ENCODE peak calls at places on chromosomes 13 and 19, in five cellular contexts. One of them, this sample, is unnamed.

GRCh38 chr13:100140441-100140840 is 51.5 kb downstream of the PCCA start:
- DNase-seq in K562: no peak
- DNase-seq in GM12878: no peak
- DNase-seq in H1: no peak
- DNase-seq in HepG2: no peak
- DNase-seq in this sample: no peak

GRCh38 chr19:43439183-43440063 is 24.7 kb downstream of the TEX101 start:
- DNase-seq in K562: no peak
- DNase-seq in GM12878: no peak
- DNase-seq in H1: no peak
- DNase-seq in HepG2: peak
- DNase-seq in this sample: peak

GRCh38 chr13:41588899-41589298 is 131.5 kb downstream of the RGCC start:
- DNase-seq in K562: peak
- DNase-seq in GM12878: no peak
- DNase-seq in H1: no peak
- DNase-seq in HepG2: peak
- DNase-seq in this sample: peak

GRCh38 chr13:101354895-101355294 is 61.4 kb downstream of the NALCN start:
- DNase-seq in K562: no peak
- DNase-seq in GM12878: no peak
- DNase-seq in H1: no peak
- DNase-seq in HepG2: no peak
- DNase-seq in this sample: no peak

GRCh38 chr19:43674630-43674982 is 4.6 kb upstream of the PLAUR start:
- DNase-seq in K562: no peak
- DNase-seq in GM12878: no peak
- DNase-seq in H1: no peak
- DNase-seq in HepG2: no peak
- DNase-seq in this sample: no peak

GRCh38 chr19:18157465-18158063 is 4.6 kb downstream of the PIK3R2 start:
- DNase-seq in K562: no peak
- DNase-seq in GM12878: no peak
- DNase-seq in H1: peak
- DNase-seq in HepG2: no peak
- DNase-seq in this sample: no peak

GRCh38 chr13:73268306-73268705 is 209.5 kb downstream of the KLF5 start:
- DNase-seq in K562: no peak
- DNase-seq in GM12878: no peak
- DNase-seq in H1: no peak
- DNase-seq in HepG2: no peak
- DNase-seq in this sample: no peak

GRCh38 chr19:17548145-17548544 is 7.3 kb upstream of the COLGALT1 start:
- DNase-seq in K562: no peak
- DNase-seq in GM12878: no peak
- DNase-seq in H1: no peak
- DNase-seq in HepG2: no peak
- DNase-seq in this sample: no peak

GRCh38 chr13:113663934-113664333 is 3.1 kb upstream of the GRK1 start:
- DNase-seq in K562: no peak
- DNase-seq in GM12878: no peak
- DNase-seq in H1: no peak
- DNase-seq in HepG2: no peak
- DNase-seq in this sample: no peak

GRCh38 chr19:35085947-35086346 is 29.7 kb upstream of the FXYD3 start:
- DNase-seq in K562: no peak
- DNase-seq in GM12878: peak
- DNase-seq in H1: no peak
- DNase-seq in HepG2: no peak
- DNase-seq in this sample: no peak

GRCh38 chr13:113305208-113305607 is 8.2 kb downstream of the LAMP1 start:
- DNase-seq in K562: no peak
- DNase-seq in GM12878: no peak
- DNase-seq in H1: no peak
- DNase-seq in HepG2: no peak
- DNase-seq in this sample: no peak

GRCh38 chr19:58572818-58573657 is at the start of gene MZF1:
- DNase-seq in K562: peak
- DNase-seq in GM12878: peak
- DNase-seq in H1: peak
- DNase-seq in HepG2: peak
- DNase-seq in this sample: peak

GRCh38 chr13:97191615-97192014 is 30.5 kb upstream of the MBNL2 start:
- DNase-seq in K562: no peak
- DNase-seq in GM12878: no peak
- DNase-seq in H1: no peak
- DNase-seq in HepG2: no peak
- DNase-seq in this sample: no peak

GRCh38 chr19:3336680-3337523 is 29.5 kb upstream of the NFIC start:
- DNase-seq in K562: no peak
- DNase-seq in GM12878: no peak
- DNase-seq in H1: no peak
- DNase-seq in HepG2: peak
- DNase-seq in this sample: peak

GRCh38 chr19:3359850-3360493 is 6.4 kb upstream of the NFIC start:
- DNase-seq in K562: peak
- DNase-seq in GM12878: no peak
- DNase-seq in H1: no peak
- DNase-seq in HepG2: no peak
- DNase-seq in this sample: no peak

GRCh38 chr13:110380359-110381028 is 73.4 kb downstream of the COL4A2 start:
- DNase-seq in K562: no peak
- DNase-seq in GM12878: no peak
- DNase-seq in H1: no peak
- DNase-seq in HepG2: no peak
- DNase-seq in this sample: peak

GRCh38 chr19:1850809-1851544 is 2.7 kb upstream of the REXO1 start:
- DNase-seq in K562: no peak
- DNase-seq in GM12878: no peak
- DNase-seq in H1: no peak
- DNase-seq in HepG2: no peak
- DNase-seq in this sample: no peak

GRCh38 chr13:111994578-111994977 is 72.4 kb upstream of the SOX1 start:
- DNase-seq in K562: no peak
- DNase-seq in GM12878: no peak
- DNase-seq in H1: no peak
- DNase-seq in HepG2: no peak
- DNase-seq in this sample: no peak

GRCh38 chr19:45769821-45770191 is 754 bp upstream of the SIX5 start:
- DNase-seq in K562: no peak
- DNase-seq in GM12878: no peak
- DNase-seq in H1: peak
- DNase-seq in HepG2: no peak
- DNase-seq in this sample: peak

GRCh38 chr19:9128171-9128570 is 1.4 kb upstream of the OR7G3 start:
- DNase-seq in K562: no peak
- DNase-seq in GM12878: no peak
- DNase-seq in H1: no peak
- DNase-seq in HepG2: no peak
- DNase-seq in this sample: peak

GRCh38 chr13:109840201-109840892 is 54.0 kb upstream of the IRS2 start:
- DNase-seq in K562: no peak
- DNase-seq in GM12878: no peak
- DNase-seq in H1: no peak
- DNase-seq in HepG2: no peak
- DNase-seq in this sample: no peak

GRCh38 chr13:98443329-98443728 is 133.6 kb downstream of the STK24 start:
- DNase-seq in K562: no peak
- DNase-seq in GM12878: no peak
- DNase-seq in H1: no peak
- DNase-seq in HepG2: no peak
- DNase-seq in this sample: no peak

GRCh38 chr19:2613507-2614295 is 88.8 kb downstream of the GNG7 start:
- DNase-seq in K562: peak
- DNase-seq in GM12878: no peak
- DNase-seq in H1: peak
- DNase-seq in HepG2: no peak
- DNase-seq in this sample: peak

GRCh38 chr19:14440049-14440448 is 6.9 kb downstream of the PKN1 start:
- DNase-seq in K562: peak
- DNase-seq in GM12878: peak
- DNase-seq in H1: no peak
- DNase-seq in HepG2: no peak
- DNase-seq in this sample: no peak

GRCh38 chr19:16327911-16328823 is 3.5 kb downstream of the KLF2 start:
- DNase-seq in K562: no peak
- DNase-seq in GM12878: no peak
- DNase-seq in H1: no peak
- DNase-seq in HepG2: no peak
- DNase-seq in this sample: peak

GRCh38 chr19:18349524-18350128 is 9.2 kb downstream of the PGPEP1 start:
- DNase-seq in K562: peak
- DNase-seq in GM12878: no peak
- DNase-seq in H1: peak
- DNase-seq in HepG2: peak
- DNase-seq in this sample: peak

GRCh38 chr19:57161985-57162544 is 5.2 kb downstream of the DUXA start:
- DNase-seq in K562: no peak
- DNase-seq in GM12878: no peak
- DNase-seq in H1: no peak
- DNase-seq in HepG2: no peak
- DNase-seq in this sample: no peak

GRCh38 chr19:17687857-17688784 is at the start of gene UNC13A:
- DNase-seq in K562: peak
- DNase-seq in GM12878: no peak
- DNase-seq in H1: peak
- DNase-seq in HepG2: no peak
- DNase-seq in this sample: peak

GRCh38 chr13:112859817-112860190 is 109.2 kb upstream of the MCF2L start:
- DNase-seq in K562: no peak
- DNase-seq in GM12878: no peak
- DNase-seq in H1: no peak
- DNase-seq in HepG2: no peak
- DNase-seq in this sample: no peak

DNA sequence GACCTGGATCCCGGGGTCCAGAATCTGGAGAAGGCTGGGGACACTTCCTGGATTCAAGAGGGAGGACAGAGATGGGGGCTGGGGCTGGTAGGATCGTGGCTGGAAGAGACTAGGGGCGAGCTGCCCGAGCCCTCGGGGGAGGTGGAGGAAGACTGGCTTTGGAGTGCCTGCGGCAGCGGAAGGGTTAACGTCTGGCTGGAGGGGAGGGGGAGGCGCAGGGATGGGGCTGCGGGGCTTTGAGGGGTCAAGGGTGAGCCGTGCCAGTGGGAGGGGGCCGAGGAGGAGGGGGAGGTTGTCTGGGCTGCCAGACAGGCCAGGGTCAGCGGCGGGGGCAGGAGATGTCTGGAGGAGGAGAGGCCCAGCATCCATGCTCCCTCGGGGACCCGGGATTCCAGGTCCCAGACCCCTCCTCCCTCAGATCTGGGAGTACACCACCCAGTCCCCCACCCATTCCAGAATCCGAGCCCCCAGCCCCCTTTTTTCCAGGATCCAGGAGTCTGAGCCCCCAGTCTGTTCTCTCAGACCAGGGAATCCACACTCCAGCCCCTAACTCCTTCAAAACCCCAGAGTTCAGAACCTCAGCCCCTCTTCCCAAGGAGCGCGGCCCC is 3.3 kb upstream of the SPACA6 start:
- DNase-seq in K562: peak
- DNase-seq in GM12878: no peak
- DNase-seq in H1: peak
- DNase-seq in HepG2: no peak
- DNase-seq in this sample: peak
- TF ChIP-seq KDM1A in K562: no peak
- TF ChIP-seq KDM1A in GM12878: no peak
- TF ChIP-seq KDM1A in H1: no peak
- TF ChIP-seq KDM1A in HepG2: no peak
- TF ChIP-seq KDM1A in this sample: no peak

DNA sequence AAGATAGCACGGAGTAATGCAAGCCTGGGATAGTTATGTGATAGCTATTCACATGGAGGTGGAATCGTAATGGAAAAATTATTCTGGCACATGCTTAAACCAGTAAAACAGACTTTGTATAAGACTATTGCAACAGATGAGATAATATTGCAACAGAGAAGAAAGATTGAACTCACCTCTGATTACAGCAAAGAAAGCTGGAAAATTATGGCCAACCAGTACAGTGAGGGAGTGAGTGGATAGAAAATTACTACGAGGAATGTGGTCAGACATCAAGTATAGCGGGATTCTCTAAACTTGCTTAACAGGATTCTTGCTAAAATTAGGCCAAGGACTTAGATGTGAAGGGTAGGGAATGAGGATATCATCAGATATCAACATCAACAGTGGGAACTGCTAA is 397.6 kb upstream of the KLHL1 start:
- DNase-seq in K562: no peak
- DNase-seq in GM12878: no peak
- DNase-seq in H1: no peak
- DNase-seq in HepG2: no peak
- DNase-seq in this sample: no peak
- TF ChIP-seq KDM1A in K562: no peak
- TF ChIP-seq KDM1A in GM12878: no peak
- TF ChIP-seq KDM1A in H1: no peak
- TF ChIP-seq KDM1A in HepG2: no peak
- TF ChIP-seq KDM1A in this sample: no peak

GRCh38 chr19:49524812-49525455 is 2.9 kb upstream of the RCN3 start:
- DNase-seq in K562: no peak
- DNase-seq in GM12878: no peak
- DNase-seq in H1: no peak
- DNase-seq in HepG2: no peak
- DNase-seq in this sample: no peak

GRCh38 chr19:49533551-49534488 is 6.0 kb downstream of the RCN3 start:
- DNase-seq in K562: peak
- DNase-seq in GM12878: peak
- DNase-seq in H1: peak
- DNase-seq in HepG2: no peak
- DNase-seq in this sample: peak

GRCh38 chr19:49530708-49531107 is 2.9 kb downstream of the RCN3 start:
- DNase-seq in K562: no peak
- DNase-seq in GM12878: no peak
- DNase-seq in H1: no peak
- DNase-seq in HepG2: no peak
- DNase-seq in this sample: no peak

DNA sequence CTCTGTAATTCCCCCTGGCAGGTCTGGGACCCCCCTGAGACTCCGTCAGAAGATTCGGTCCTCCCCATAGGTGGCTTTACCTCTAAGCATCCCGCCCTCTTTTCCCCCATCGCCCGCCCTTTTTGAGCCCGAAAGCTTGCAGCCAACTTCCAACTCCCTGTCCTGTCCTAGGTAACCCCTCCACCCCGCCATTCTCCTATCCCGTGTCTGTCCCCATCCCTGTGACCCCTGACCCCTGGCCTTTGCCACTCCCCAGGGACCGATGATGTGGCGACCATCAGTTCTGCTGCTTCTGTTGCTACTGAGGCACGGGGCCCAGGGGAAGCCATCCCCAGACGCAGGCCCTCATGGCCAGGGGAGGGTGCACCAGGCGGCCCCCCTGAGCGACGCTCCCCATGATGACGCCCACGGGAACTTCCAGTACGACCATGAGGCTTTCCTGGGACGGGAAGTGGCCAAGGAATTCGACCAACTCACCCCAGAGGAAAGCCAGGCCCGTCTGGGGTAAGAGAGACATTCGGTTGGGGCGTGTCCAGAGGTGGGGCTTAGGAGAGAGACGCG is 488 bp downstream of the RCN3 start:
- DNase-seq in K562: peak
- DNase-seq in GM12878: no peak
- DNase-seq in H1: peak
- DNase-seq in HepG2: no peak
- DNase-seq in this sample: no peak
- TF ChIP-seq KDM1A in K562: no peak
- TF ChIP-seq KDM1A in GM12878: no peak
- TF ChIP-seq KDM1A in H1: no peak
- TF ChIP-seq KDM1A in HepG2: no peak
- TF ChIP-seq KDM1A in this sample: no peak

GRCh38 chr13:28173793-28174192 is 35.4 kb downstream of the PAN3 start:
- DNase-seq in K562: no peak
- DNase-seq in GM12878: no peak
- DNase-seq in H1: no peak
- DNase-seq in HepG2: no peak
- DNase-seq in this sample: no peak
- TF ChIP-seq KDM1A in K562: no peak
- TF ChIP-seq KDM1A in GM12878: no peak
- TF ChIP-seq KDM1A in H1: no peak
- TF ChIP-seq KDM1A in HepG2: no peak
- TF ChIP-seq KDM1A in this sample: no peak

This sample was measured in A549.